ENCODE peak calls at places on chromosomes 12 and 14, in four cellular contexts. One of them, this sample, is unnamed.

GRCh38 chr12:532908-533565 is 73.3 kb downstream of the B4GALNT3 start:
- DNase-seq in HTR-8/SVneo: no peak
- DNase-seq in AG09319: no peak
- DNase-seq in stimulated activated CD8-positive, alpha-beta memory T cell treated with anti-CD3 and anti-CD28 coated beads, Interleukin-7, amount 100 ng/mL, for 1 hour: no peak
- DNase-seq in this sample: no peak

GRCh38 chr12:106305376-106305775 is 2.8 kb downstream of the TCP11L2 start:
- DNase-seq in HTR-8/SVneo: no peak
- DNase-seq in AG09319: no peak
- DNase-seq in stimulated activated CD8-positive, alpha-beta memory T cell treated with anti-CD3 and anti-CD28 coated beads, Interleukin-7, amount 100 ng/mL, for 1 hour: no peak
- DNase-seq in this sample: no peak

GRCh38 chr14:56208520-56208919 is 90.3 kb downstream of the PELI2 start:
- DNase-seq in HTR-8/SVneo: no peak
- DNase-seq in AG09319: no peak
- DNase-seq in stimulated activated CD8-positive, alpha-beta memory T cell treated with anti-CD3 and anti-CD28 coated beads, Interleukin-7, amount 100 ng/mL, for 1 hour: no peak
- DNase-seq in this sample: no peak

GRCh38 chr14:80136358-80136757 is 74.9 kb downstream of the DIO2 start:
- DNase-seq in HTR-8/SVneo: no peak
- DNase-seq in AG09319: no peak
- DNase-seq in stimulated activated CD8-positive, alpha-beta memory T cell treated with anti-CD3 and anti-CD28 coated beads, Interleukin-7, amount 100 ng/mL, for 1 hour: no peak
- DNase-seq in this sample: no peak

GRCh38 chr12:126607157-126607556 is 1541.9 kb downstream of the AACS start:
- DNase-seq in HTR-8/SVneo: no peak
- DNase-seq in AG09319: no peak
- DNase-seq in stimulated activated CD8-positive, alpha-beta memory T cell treated with anti-CD3 and anti-CD28 coated beads, Interleukin-7, amount 100 ng/mL, for 1 hour: no peak
- DNase-seq in this sample: no peak

GRCh38 chr12:26822051-26822450 is 10.9 kb downstream of the ITPR2 start:
- DNase-seq in HTR-8/SVneo: no peak
- DNase-seq in AG09319: no peak
- DNase-seq in stimulated activated CD8-positive, alpha-beta memory T cell treated with anti-CD3 and anti-CD28 coated beads, Interleukin-7, amount 100 ng/mL, for 1 hour: no peak
- DNase-seq in this sample: no peak

GRCh38 chr12:104213952-104214351 is 1.6 kb upstream of the TXNRD1 start:
- DNase-seq in HTR-8/SVneo: no peak
- DNase-seq in AG09319: peak; percentile 97
- DNase-seq in stimulated activated CD8-positive, alpha-beta memory T cell treated with anti-CD3 and anti-CD28 coated beads, Interleukin-7, amount 100 ng/mL, for 1 hour: no peak
- DNase-seq in this sample: no peak

GRCh38 chr14:22600027-22600426 is 1.9 kb downstream of the ABHD4 start:
- DNase-seq in HTR-8/SVneo: no peak
- DNase-seq in AG09319: no peak
- DNase-seq in stimulated activated CD8-positive, alpha-beta memory T cell treated with anti-CD3 and anti-CD28 coated beads, Interleukin-7, amount 100 ng/mL, for 1 hour: no peak
- DNase-seq in this sample: no peak

GRCh38 chr12:103387385-103387784 is 108.4 kb downstream of the C12orf42 start:
- DNase-seq in HTR-8/SVneo: no peak
- DNase-seq in AG09319: no peak
- DNase-seq in stimulated activated CD8-positive, alpha-beta memory T cell treated with anti-CD3 and anti-CD28 coated beads, Interleukin-7, amount 100 ng/mL, for 1 hour: no peak
- DNase-seq in this sample: no peak

GRCh38 chr14:106166650-106167204 is 640.3 kb downstream of the TMEM121 start:
- DNase-seq in HTR-8/SVneo: no peak
- DNase-seq in AG09319: no peak
- DNase-seq in stimulated activated CD8-positive, alpha-beta memory T cell treated with anti-CD3 and anti-CD28 coated beads, Interleukin-7, amount 100 ng/mL, for 1 hour: no peak
- DNase-seq in this sample: no peak

GRCh38 chr12:91361864-91362263 is 179.2 kb upstream of the DCN start:
- DNase-seq in HTR-8/SVneo: no peak
- DNase-seq in AG09319: no peak
- DNase-seq in stimulated activated CD8-positive, alpha-beta memory T cell treated with anti-CD3 and anti-CD28 coated beads, Interleukin-7, amount 100 ng/mL, for 1 hour: no peak
- DNase-seq in this sample: no peak

GRCh38 chr14:71395151-71395604 is 487.9 kb downstream of the PCNX1 start:
- DNase-seq in HTR-8/SVneo: no peak
- DNase-seq in AG09319: no peak
- DNase-seq in stimulated activated CD8-positive, alpha-beta memory T cell treated with anti-CD3 and anti-CD28 coated beads, Interleukin-7, amount 100 ng/mL, for 1 hour: no peak
- DNase-seq in this sample: no peak

GRCh38 chr12:104352106-104352713 is 48.7 kb downstream of the EID3 start:
- DNase-seq in HTR-8/SVneo: no peak
- DNase-seq in AG09319: no peak
- DNase-seq in stimulated activated CD8-positive, alpha-beta memory T cell treated with anti-CD3 and anti-CD28 coated beads, Interleukin-7, amount 100 ng/mL, for 1 hour: no peak
- DNase-seq in this sample: no peak

GRCh38 chr14:28653521-28653920 is 113.1 kb upstream of the FOXG1 start:
- DNase-seq in HTR-8/SVneo: no peak
- DNase-seq in AG09319: no peak
- DNase-seq in stimulated activated CD8-positive, alpha-beta memory T cell treated with anti-CD3 and anti-CD28 coated beads, Interleukin-7, amount 100 ng/mL, for 1 hour: no peak
- DNase-seq in this sample: no peak

GRCh38 chr14:63045234-63045611 is at the start of gene KCNH5:
- DNase-seq in HTR-8/SVneo: peak; percentile 98
- DNase-seq in AG09319: no peak
- DNase-seq in stimulated activated CD8-positive, alpha-beta memory T cell treated with anti-CD3 and anti-CD28 coated beads, Interleukin-7, amount 100 ng/mL, for 1 hour: no peak
- DNase-seq in this sample: peak; percentile 73

GRCh38 chr12:117013726-117014125 is 85.5 kb downstream of the TESC start:
- DNase-seq in HTR-8/SVneo: no peak
- DNase-seq in AG09319: no peak
- DNase-seq in stimulated activated CD8-positive, alpha-beta memory T cell treated with anti-CD3 and anti-CD28 coated beads, Interleukin-7, amount 100 ng/mL, for 1 hour: no peak
- DNase-seq in this sample: no peak

This sample was measured in T1000.